ENCODE peak calls at places on chromosomes 4 and X, in nine cellular contexts. O is foreskin fibroblast, F is HCT116, X is psoas muscle, R is esophagus muscularis mucosa, N is stomach, U is AG09309, J is esophagus squamous epithelium, P is tibial nerve. K is an unnamed sample.

GRCh38 chr4:31291238-31291637 is 571.1 kb downstream of the PCDH7 start:
- DNase-seq in O (no peak), F (no peak), X (no peak), R (no peak), N (no peak), U (no peak), J (no peak), P (no peak), K (no peak)

GRCh38 chr4:22514431-22514830 is 1.4 kb downstream of the ADGRA3 start:
- DNase-seq in O (peak; percentile 38), F (no peak), X (no peak), R (no peak), N (no peak), U (no peak), J (no peak), P (no peak), K (peak; percentile 4)

GRCh38 chrX:12469296-12469695 is 321.9 kb upstream of the PRPS2 start:
- DNase-seq in O (no peak), F (no peak), X (no peak), R (no peak), N (no peak), U (no peak), J (no peak), P (no peak), K (peak; percentile 65)

GRCh38 chr4:81930506-81931238 is 443.1 kb downstream of the HNRNPD start:
- DNase-seq in O (no peak), F (no peak), X (no peak), R (no peak), N (no peak), U (no peak), J (no peak), P (no peak), K (no peak)

GRCh38 chrX:63250253-63250868 is 100.8 kb downstream of the SPIN4 start:
- DNase-seq in O (peak; percentile 77), F (peak; percentile 69), X (no peak), R (no peak), N (peak; percentile 26), U (peak; percentile 69), J (no peak), P (peak; percentile 58), K (peak; percentile 82)

GRCh38 chrX:87045352-87045751 is 472.2 kb upstream of the KLHL4 start:
- DNase-seq in O (no peak), F (no peak), X (no peak), R (no peak), N (no peak), U (no peak), J (no peak), P (no peak), K (no peak)

GRCh38 chr4:120923201-120923522 is 636 bp upstream of the PRDM5 start:
- DNase-seq in O (no peak), F (no peak), X (no peak), R (no peak), N (no peak), U (no peak), J (no peak), P (no peak), K (no peak)

GRCh38 chr4:83631066-83631465 is 95.2 kb downstream of the GPAT3 start:
- DNase-seq in O (peak; percentile 47), F (no peak), X (no peak), R (no peak), N (no peak), U (no peak), J (no peak), P (no peak), K (no peak)

GRCh38 chrX:103215037-103215767 is at the start of gene BEX4:
- DNase-seq in O (peak; percentile 86), F (peak; percentile 6), X (peak; percentile 85), R (peak; percentile 94), N (peak; percentile 84), U (no peak), J (peak; percentile 30), P (peak; percentile 78), K (peak; percentile 66)

GRCh38 chrX:127708155-127708554 is 344.0 kb downstream of the ACTRT1 start:
- DNase-seq in O (no peak), F (no peak), X (no peak), R (no peak), N (no peak), U (no peak), J (no peak), P (no peak), K (peak; percentile 37)

GRCh38 chr4:788006-788635 is 37.8 kb downstream of the CPLX1 start:
- DNase-seq in O (no peak), F (no peak), X (no peak), R (no peak), N (no peak), U (no peak), J (no peak), P (no peak), K (no peak)

GRCh38 chr4:22969314-22969896 is 276.7 kb downstream of the GBA3 start:
- DNase-seq in O (peak; percentile 57), F (no peak), X (no peak), R (no peak), N (no peak), U (peak; percentile 27), J (no peak), P (no peak), K (peak; percentile 35)

GRCh38 chr4:80005863-80006262 is 67.2 kb downstream of the ANTXR2 start:
- DNase-seq in O (no peak), F (no peak), X (no peak), R (no peak), N (no peak), U (no peak), J (no peak), P (no peak), K (peak; percentile 89)

DNA sequence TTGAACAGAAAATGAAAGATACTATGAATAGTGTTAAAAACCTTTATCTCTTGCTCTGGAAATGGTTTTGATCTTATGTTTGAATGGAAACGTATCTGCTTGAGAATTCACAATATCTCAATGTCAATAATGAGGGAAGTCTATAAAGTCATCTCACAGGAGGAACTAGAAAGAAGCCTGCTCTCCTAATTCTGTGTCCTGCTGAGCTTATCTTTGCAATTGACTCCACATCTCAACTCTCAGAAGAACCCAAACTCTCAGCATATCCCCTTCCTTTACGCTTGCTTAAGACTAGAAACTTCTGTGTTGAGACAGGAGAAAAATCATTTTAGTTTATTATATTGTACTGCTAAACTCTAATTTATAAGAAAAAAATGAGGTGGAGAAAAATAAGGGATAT is 8.3 kb upstream of the PF4V1 start:
- DNase-seq in O (no peak), F (no peak), X (no peak), R (no peak), N (no peak), U (no peak), J (no peak), P (no peak), K (no peak)
- TF ChIP-seq CTCF in O (no peak), F (no peak), X (no peak), R (no peak), N (no peak), U (no peak), J (no peak), P (no peak), K (no peak)

DNA sequence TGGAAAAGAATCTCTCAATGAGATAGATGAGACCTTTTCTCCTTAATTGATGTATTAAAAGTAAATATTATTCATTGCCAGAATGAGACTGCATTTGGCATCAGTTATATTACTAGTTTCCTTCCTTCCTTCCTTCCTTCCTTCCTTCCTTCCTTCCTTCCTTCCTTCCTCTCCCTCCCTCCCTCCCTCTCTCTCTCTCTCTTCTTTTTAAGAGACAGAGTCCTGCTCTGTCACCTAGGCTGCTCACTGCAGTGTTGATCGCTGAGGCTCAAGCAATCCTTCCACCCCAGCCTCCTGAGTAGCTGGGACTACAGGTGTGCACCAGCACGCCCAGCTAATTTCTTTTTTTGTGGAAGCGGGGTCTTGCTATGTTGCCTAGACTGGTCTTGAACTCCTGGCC is 50.4 kb upstream of the ARX start:
- DNase-seq in O (no peak), F (no peak), X (no peak), R (no peak), N (no peak), U (no peak), J (no peak), P (no peak), K (no peak)
- H3K4me3 ChIP-seq in O (no peak overlapping the region), F (no peak overlapping the region), X (no peak overlapping the region), R (no peak overlapping the region), N (no peak overlapping the region), U (no peak overlapping the region), J (no peak overlapping the region), P (no peak overlapping the region), K (no peak overlapping the region)

GRCh38 chr4:86512631-86513030 is 81.5 kb upstream of the PTPN13 start:
- DNase-seq in O (peak; percentile 34), F (no peak), X (no peak), R (no peak), N (no peak), U (no peak), J (no peak), P (no peak), K (peak; percentile 52)
- TF ChIP-seq CTCF in O (no peak), F (no peak), X (no peak), R (no peak), N (no peak), U (no peak), J (no peak), P (no peak), K (no peak)

DNA sequence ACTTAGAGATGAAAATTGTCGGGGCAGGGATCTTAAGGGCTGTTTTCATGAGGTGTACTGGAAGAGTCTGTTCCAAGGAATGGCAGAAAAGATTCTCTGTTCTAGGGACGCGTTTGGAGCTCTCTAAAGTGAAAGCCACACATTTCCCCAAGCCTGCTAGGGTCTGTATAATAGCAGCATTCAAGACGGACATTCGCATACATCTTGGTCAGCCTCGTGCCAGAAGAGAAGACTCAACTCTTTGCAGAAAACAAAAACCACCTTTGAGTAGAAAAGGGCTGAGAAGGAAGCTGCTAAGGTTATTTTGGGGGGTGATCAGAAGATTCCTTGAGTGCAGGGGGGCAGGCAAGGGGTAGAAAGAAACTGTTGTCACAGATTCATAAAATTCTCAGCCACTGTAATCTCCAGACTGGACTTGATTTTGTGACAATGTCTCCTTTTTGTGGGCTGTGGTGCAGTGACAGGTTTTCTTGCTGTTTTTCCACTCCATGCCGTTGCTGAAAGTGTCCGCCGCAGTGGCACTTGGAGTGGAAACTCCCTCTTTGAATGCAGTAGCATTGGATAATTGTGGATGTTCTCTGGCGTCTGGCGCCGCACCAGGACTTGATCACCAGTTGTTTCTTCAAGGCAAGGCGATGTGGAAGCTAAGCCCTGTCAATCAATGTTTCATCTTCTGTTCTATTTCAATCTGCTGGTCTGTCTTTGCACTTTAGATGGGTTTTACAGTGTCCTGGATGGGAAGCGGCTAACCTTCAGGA is 2.9 kb downstream of the GYG2 start:
- DNase-seq in O (no peak), F (no peak), X (no peak), R (no peak), N (no peak), U (no peak), J (no peak), P (no peak), K (no peak)
- H3K4me3 ChIP-seq in O (no peak overlapping the region), F (no peak overlapping the region), X (no peak overlapping the region), R (no peak overlapping the region), N (no peak overlapping the region), U (no peak overlapping the region), J (no peak overlapping the region), P (no peak overlapping the region), K (no peak overlapping the region)

GRCh38 chrX:71650333-71650969 is 16.9 kb upstream of the LOC101059915 start:
- DNase-seq in O (no peak), F (no peak), X (no peak), R (no peak), N (no peak), U (no peak), J (no peak), P (no peak), K (no peak)
- TF ChIP-seq CTCF in O (no peak), F (peak; percentile 11), X (peak; percentile 32), R (no peak), N (no peak), U (no peak), J (no peak), P (no peak), K (peak; percentile 6)